ENCODE peak calls at places on chromosomes 6 and 20, in eight cellular contexts. A is EL, K is K562, F is nephron progenitor cell, Z is LoVo, C is left lung, L is GM12891, U is AG10803. G is an unnamed sample.

GRCh38 chr20:35702824-35703695 is 3.9 kb downstream of the ROMO1 start:
- DNase-seq in A (no peak), K (no peak), F (no peak), Z (no peak), C (no peak), L (no peak), U (no peak), G (no peak)

GRCh38 chr6:85404497-85405174 is 45.2 kb upstream of the NT5E start:
- DNase-seq in A (peak), K (no peak), F (no peak), Z (peak), C (no peak), L (no peak), U (peak), G (peak)

GRCh38 chr6:142751452-142751851 is 193.5 kb downstream of the HIVEP2 start:
- DNase-seq in A (no peak), K (no peak), F (no peak), Z (no peak), C (no peak), L (no peak), U (no peak), G (no peak)

GRCh38 chr6:71107935-71108420 is 151.1 kb upstream of the B3GAT2 start:
- DNase-seq in A (peak), K (no peak), F (no peak), Z (peak), C (no peak), L (no peak), U (peak), G (peak)

GRCh38 chr6:1105833-1106400 is 206.0 kb upstream of the FOXQ1 start:
- DNase-seq in A (no peak), K (no peak), F (no peak), Z (no peak), C (no peak), L (no peak), U (peak), G (peak)

GRCh38 chr6:44049163-44049988 is 77.9 kb downstream of the MRPL14 start:
- DNase-seq in A (peak), K (no peak), F (no peak), Z (peak), C (no peak), L (no peak), U (peak), G (peak)

GRCh38 chr20:6715350-6716063 is 52.0 kb upstream of the BMP2 start:
- DNase-seq in A (no peak), K (no peak), F (no peak), Z (no peak), C (no peak), L (no peak), U (no peak), G (no peak)

GRCh38 chr6:35742842-35743241 is 6.0 kb downstream of the ARMC12 start:
- DNase-seq in A (no peak), K (no peak), F (no peak), Z (no peak), C (no peak), L (no peak), U (no peak), G (no peak)

GRCh38 chr6:48150701-48151100 is 39.7 kb upstream of the PTCHD4 start:
- DNase-seq in A (no peak), K (no peak), F (no peak), Z (no peak), C (peak), L (no peak), U (no peak), G (no peak)

GRCh38 chr20:25453035-25453810 is 45.8 kb downstream of the GINS1 start:
- DNase-seq in A (peak), K (no peak), F (no peak), Z (peak), C (no peak), L (no peak), U (no peak), G (peak)

GRCh38 chr20:53677447-53678314 is 84.0 kb upstream of the ZNF217 start:
- DNase-seq in A (no peak), K (peak), F (peak), Z (no peak), C (no peak), L (no peak), U (peak), G (no peak)

GRCh38 chr6:144013486-144013909 is 5.4 kb upstream of the PLAGL1 start:
- DNase-seq in A (peak), K (peak), F (peak), Z (peak), C (peak), L (no peak), U (peak), G (peak)

GRCh38 chr20:59032713-59033059 is 551 bp upstream of the ATP5F1E start:
- DNase-seq in A (no peak), K (no peak), F (no peak), Z (no peak), C (no peak), L (no peak), U (no peak), G (peak)

GRCh38 chr6:80543598-80544181 is 437.2 kb downstream of the BCKDHB start:
- DNase-seq in A (peak), K (no peak), F (no peak), Z (no peak), C (no peak), L (no peak), U (peak), G (peak)

GRCh38 chr6:124924333-124924759 is 37.9 kb upstream of the RNF217 start:
- DNase-seq in A (peak), K (no peak), F (no peak), Z (no peak), C (no peak), L (no peak), U (peak), G (no peak)

GRCh38 chr20:44495802-44496481 is 20.3 kb downstream of the TTPAL start:
- DNase-seq in A (peak), K (no peak), F (no peak), Z (peak), C (no peak), L (no peak), U (peak), G (peak)

GRCh38 chr20:41497186-41497895 is 120.8 kb downstream of the CHD6 start:
- DNase-seq in A (peak), K (no peak), F (no peak), Z (no peak), C (no peak), L (no peak), U (peak), G (no peak)

GRCh38 chr6:130018830-130019795 is 732 bp downstream of the L3MBTL3 start:
- DNase-seq in A (peak), K (peak), F (peak), Z (peak), C (peak), L (peak), U (peak), G (peak)

GRCh38 chr6:123716506-123716905 is 79.8 kb upstream of the TRDN start:
- DNase-seq in A (no peak), K (no peak), F (no peak), Z (no peak), C (no peak), L (no peak), U (no peak), G (peak)

G was measured in fibroblast of mammary gland.